ENCODE peak calls at places on chromosomes 4 and X, in eight cellular contexts. G is hippocampal formation; W is stimulated activated CD8-positive, alpha-beta memory T cell treated with anti-CD3 and anti-CD28 coated beads, Interleukin-4, amount 100 ng/mL, for 24 hours; U is activated naive CD8-positive, alpha-beta T cell treated with anti-CD3 and anti-CD28 coated beads, Interleukin-2, amount 50 U/mL, for 24 hours; J is COR-L47; K is mucosa of gallbladder; L is colonic mucosa; O is endothelial cell of umbilical vein. F is an unnamed sample.

GRCh38 chr4:74460833-74461232 is 15.9 kb downstream of the AREG start:
- DNase-seq in W (no peak), O (no peak), G (no peak), U (no peak), L (no peak), K (no peak), J (no peak), F (no peak)

GRCh38 chrX:9260603-9261002 is 204.3 kb upstream of the TBL1X start:
- DNase-seq in K (no peak), W (no peak), L (no peak), O (no peak), G (no peak), J (no peak), U (no peak), F (no peak)

GRCh38 chrX:23616361-23616760 is 50.9 kb upstream of the PRDX4 start:
- DNase-seq in W (no peak), G (no peak), O (peak), K (no peak), U (no peak), J (no peak), L (no peak), F (no peak)

GRCh38 chr4:99934891-99935290 is 11.5 kb downstream of the DNAJB14 start:
- DNase-seq in U (no peak), O (peak), G (no peak), L (no peak), K (no peak), J (no peak), W (no peak), F (no peak)

GRCh38 chr4:38529189-38530115 is 134.5 kb upstream of the KLF3 start:
- DNase-seq in O (peak), U (peak), J (peak), W (no peak), K (peak), G (no peak), L (peak), F (peak)

GRCh38 chrX:13266641-13267420 is 53.0 kb downstream of the ATXN3L start:
- DNase-seq in O (no peak), U (no peak), W (no peak), J (no peak), G (no peak), L (no peak), K (no peak), F (no peak)

GRCh38 chrX:13376857-13377441 is 57.1 kb upstream of the ATXN3L start:
- DNase-seq in K (peak), W (no peak), J (peak), U (no peak), L (no peak), G (no peak), O (no peak), F (no peak)

GRCh38 chrX:78712381-78712780 is 35.1 kb upstream of the LPAR4 start:
- DNase-seq in W (no peak), K (no peak), G (no peak), O (no peak), U (no peak), J (no peak), L (no peak), F (no peak)

GRCh38 chrX:132257116-132257515 is 37.9 kb upstream of the RAP2C start:
- DNase-seq in K (no peak), G (no peak), O (no peak), U (no peak), W (no peak), L (no peak), J (no peak), F (no peak)

GRCh38 chr4:92501456-92501855 is 197.7 kb downstream of the GRID2 start:
- DNase-seq in U (no peak), J (peak), W (no peak), O (no peak), G (no peak), L (no peak), K (no peak), F (no peak)

GRCh38 chrX:9670136-9670905 is 95.3 kb downstream of the GPR143 start:
- DNase-seq in K (no peak), W (no peak), O (peak), J (no peak), U (no peak), G (no peak), L (no peak), F (no peak)

GRCh38 chr4:137956256-137956655 is 285.9 kb downstream of the SLC7A11 start:
- DNase-seq in U (no peak), O (no peak), K (no peak), J (no peak), L (no peak), G (no peak), W (no peak), F (no peak)

GRCh38 chr4:80237992-80238391 is 28.5 kb upstream of the FGF5 start:
- DNase-seq in U (no peak), O (peak), G (no peak), K (no peak), W (no peak), J (no peak), L (no peak), F (no peak)

GRCh38 chr4:7808752-7809151 is 130.9 kb downstream of the AFAP1 start:
- DNase-seq in G (no peak), L (no peak), J (no peak), K (no peak), O (peak), W (no peak), U (no peak), F (no peak)

GRCh38 chr4:175767130-175767529 is 44.9 kb downstream of the GPM6A start:
- DNase-seq in K (no peak), L (no peak), J (no peak), O (no peak), W (no peak), U (no peak), G (no peak), F (no peak)

GRCh38 chr4:26838055-26838842 is 22.4 kb upstream of the STIM2 start:
- DNase-seq in O (peak), W (no peak), K (no peak), L (no peak), J (no peak), G (no peak), U (no peak), F (no peak)

GRCh38 chr4:98932539-98932938 is 3.6 kb upstream of the EIF4E start:
- DNase-seq in K (no peak), J (no peak), L (no peak), U (no peak), G (no peak), W (no peak), O (peak), F (no peak)

GRCh38 chrX:137194164-137194563 is 160.4 kb upstream of the GPR101 start:
- DNase-seq in W (no peak), J (peak), L (peak), K (no peak), G (no peak), U (peak), O (peak), F (no peak)

GRCh38 chr4:153114771-153115321 is 89.4 kb upstream of the TRIM2 start:
- DNase-seq in W (no peak), G (no peak), L (no peak), K (no peak), O (no peak), U (peak), J (no peak), F (no peak)

F was measured in left colon.